ENCODE peak calls at places on chromosomes 3 and 15, in eight cellular contexts. D, J, O, Z, P, G, H and N are unnamed samples.

GRCh38 chr3:189457201-189457607 is 174.0 kb upstream of the TP63 start:
- DNase-seq in D (no peak), J (no peak), G (no peak), Z (no peak), H (no peak), P (peak), O (no peak), N (no peak)

GRCh38 chr3:107206945-107207344 is 170.3 kb upstream of the CCDC54 start:
- DNase-seq in P (no peak), J (no peak), Z (no peak), O (no peak), G (no peak), H (no peak), D (no peak), N (no peak)

GRCh38 chr3:186258968-186259367 is 103.1 kb downstream of the DGKG start:
- DNase-seq in P (no peak), O (no peak), H (no peak), D (peak), G (no peak), J (no peak), Z (no peak), N (no peak)

GRCh38 chr3:194938845-194939531 is 253.3 kb downstream of the FAM43A start:
- DNase-seq in J (no peak), O (no peak), H (peak), P (no peak), D (no peak), G (no peak), Z (no peak), N (no peak)

GRCh38 chr15:39579487-39580116 is 1.3 kb upstream of the THBS1 start:
- DNase-seq in H (peak), G (no peak), P (peak), O (no peak), J (no peak), Z (peak), D (no peak), N (no peak)

GRCh38 chr3:10505050-10505790 is at the start of gene ATP2B2:
- DNase-seq in J (no peak), H (no peak), O (peak), Z (no peak), G (no peak), P (no peak), D (peak), N (no peak)

GRCh38 chr3:99972380-99973104 is 141.8 kb downstream of the FILIP1L start:
- DNase-seq in P (no peak), H (no peak), O (no peak), G (no peak), D (no peak), Z (no peak), J (no peak), N (no peak)

GRCh38 chr3:16181361-16181760 is 6.9 kb downstream of the GALNT15 start:
- DNase-seq in P (no peak), D (no peak), O (no peak), Z (peak), J (no peak), G (no peak), H (peak), N (no peak)

GRCh38 chr3:160801386-160802118 is 45.5 kb downstream of the PPM1L start:
- DNase-seq in O (peak), Z (peak), H (peak), J (peak), G (no peak), D (no peak), P (peak), N (no peak)

GRCh38 chr15:46461416-46461815 is 826.6 kb downstream of the SQOR start:
- DNase-seq in H (no peak), D (no peak), O (no peak), P (no peak), Z (no peak), G (no peak), J (no peak), N (no peak)

GRCh38 chr15:65611888-65612615 is 1.1 kb upstream of the INTS14 start:
- DNase-seq in O (no peak), P (no peak), D (peak), H (no peak), G (no peak), Z (no peak), J (peak), N (no peak)

GRCh38 chr15:90159213-90159612 is 41.9 kb upstream of the SEMA4B start:
- DNase-seq in Z (no peak), O (no peak), J (no peak), G (no peak), P (peak), D (no peak), H (peak), N (no peak)

GRCh38 chr15:22918056-22918455 is 62.1 kb downstream of the CYFIP1 start:
- DNase-seq in D (no peak), P (peak), H (no peak), O (no peak), Z (peak), G (no peak), J (no peak), N (no peak)